ENCODE peak calls at places on chromosome X, in six cellular contexts. K is HCT116, Y is K562, U is SK-N-SH, Q is GM12878, J is HepG2. F is an unnamed sample.
A peak's percentile ranks its signal among the peaks of the same experiment; 100 is the strongest.

GRCh38 chrX:2397648-2398340 is 103.0 kb downstream of the DHRSX start:
- DNase-seq in K (peak; percentile 42), Y (no peak), U (no peak), Q (no peak), J (no peak), F (no peak)

GRCh38 chrX:10071451-10072163 is 85.2 kb upstream of the CLCN4 start:
- DNase-seq in K (no peak), Y (no peak), U (no peak), Q (no peak), J (no peak), F (no peak)

GRCh38 chrX:116289592-116289991 is 119.0 kb downstream of the AGTR2 start:
- DNase-seq in K (no peak), Y (no peak), U (no peak), Q (no peak), J (no peak), F (no peak)

GRCh38 chrX:132171478-132171877 is 43.7 kb upstream of the FRMD7 start:
- DNase-seq in K (no peak), Y (peak; percentile 6), U (no peak), Q (no peak), J (peak; percentile 33), F (no peak)

GRCh38 chrX:132480581-132481203 is 8.1 kb downstream of the MBNL3 start:
- DNase-seq in K (no peak), Y (no peak), U (no peak), Q (peak; percentile 55), J (peak; percentile 82), F (no peak)

GRCh38 chrX:130878350-130879341 is 24.4 kb downstream of the ENOX2 start:
- DNase-seq in K (peak; percentile 23), Y (no peak), U (no peak), Q (no peak), J (no peak), F (no peak)

GRCh38 chrX:124033821-124034220 is 72.3 kb downstream of the STAG2 start:
- DNase-seq in K (no peak), Y (no peak), U (no peak), Q (no peak), J (no peak), F (no peak)

GRCh38 chrX:15356444-15356843 is 21.1 kb upstream of the PIGA start:
- DNase-seq in K (no peak), Y (no peak), U (no peak), Q (no peak), J (no peak), F (no peak)

GRCh38 chrX:148601034-148601433 is 100.6 kb downstream of the AFF2 start:
- DNase-seq in K (no peak), Y (peak; percentile 17), U (no peak), Q (no peak), J (no peak), F (no peak)

GRCh38 chrX:76148753-76149152 is 24.1 kb upstream of the PBDC1 start:
- DNase-seq in K (no peak), Y (no peak), U (no peak), Q (peak; percentile 45), J (peak; percentile 17), F (no peak)

GRCh38 chrX:139738581-139738980 is 30.6 kb upstream of the MCF2 start:
- DNase-seq in K (no peak), Y (no peak), U (no peak), Q (no peak), J (no peak), F (no peak)

GRCh38 chrX:20968996-20969395 is 405.2 kb upstream of the CNKSR2 start:
- DNase-seq in K (no peak), Y (no peak), U (no peak), Q (no peak), J (no peak), F (no peak)

GRCh38 chrX:153948002-153948466 is 3.6 kb upstream of the RENBP start:
- DNase-seq in K (no peak), Y (no peak), U (no peak), Q (no peak), J (peak; percentile 45), F (no peak)

GRCh38 chrX:153945956-153946909 is 1.8 kb upstream of the RENBP start:
- DNase-seq in K (no peak), Y (no peak), U (no peak), Q (no peak), J (peak; percentile 48), F (no peak)

GRCh38 chrX:153944800-153945150 is 332 bp upstream of the RENBP start:
- DNase-seq in K (no peak), Y (no peak), U (no peak), Q (no peak), J (no peak), F (no peak)

GRCh38 chrX:153948847-153949819 is 4.7 kb upstream of the RENBP start:
- DNase-seq in K (no peak), Y (peak; percentile 25), U (no peak), Q (no peak), J (no peak), F (no peak)

GRCh38 chrX:153946910-153947769 is 2.7 kb upstream of the RENBP start:
- DNase-seq in K (peak; percentile 67), Y (peak; percentile 79), U (peak; percentile 91), Q (no peak), J (peak; percentile 75), F (no peak)
- TF ChIP-seq REST in K (no peak), Y (no peak), U (no peak), Q (no peak), J (no peak), F (no peak)

GRCh38 chrX:115284877-115285276 is 4.6 kb upstream of the LUZP4 start:
- DNase-seq in K (no peak), Y (no peak), U (no peak), Q (no peak), J (no peak), F (no peak)

DNA sequence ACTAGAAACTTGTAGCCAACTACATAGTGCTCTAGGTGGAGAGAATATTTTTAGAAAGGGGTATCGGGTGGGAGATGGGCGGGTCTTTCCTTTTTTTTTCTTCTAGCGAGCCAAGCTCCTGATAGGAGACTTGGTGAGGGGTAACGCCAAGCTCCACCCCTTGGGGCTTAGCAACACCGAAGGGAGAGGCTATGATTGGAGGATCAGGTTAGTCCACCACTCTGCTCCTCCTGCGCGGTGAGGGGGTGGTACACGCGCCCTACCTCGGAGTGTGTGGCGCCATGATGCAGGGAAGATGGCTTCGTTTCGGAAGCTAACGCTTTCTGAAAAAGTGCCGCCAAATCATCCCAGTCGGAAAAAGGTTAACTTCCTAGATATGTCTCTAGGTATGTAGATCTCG is at the start of gene LUZP4:
- DNase-seq in K (no peak), Y (peak; percentile 19), U (no peak), Q (no peak), J (no peak), F (no peak)
- H3K27me3 ChIP-seq in K (no peaks in the 10 kb centered on the region), Y (peaks cover 6% of the 10 kb centered on the region), U (no peaks in the 10 kb centered on the region), Q (no peaks in the 10 kb centered on the region), J (no peaks in the 10 kb centered on the region), F (no peaks in the 10 kb centered on the region)

DNA sequence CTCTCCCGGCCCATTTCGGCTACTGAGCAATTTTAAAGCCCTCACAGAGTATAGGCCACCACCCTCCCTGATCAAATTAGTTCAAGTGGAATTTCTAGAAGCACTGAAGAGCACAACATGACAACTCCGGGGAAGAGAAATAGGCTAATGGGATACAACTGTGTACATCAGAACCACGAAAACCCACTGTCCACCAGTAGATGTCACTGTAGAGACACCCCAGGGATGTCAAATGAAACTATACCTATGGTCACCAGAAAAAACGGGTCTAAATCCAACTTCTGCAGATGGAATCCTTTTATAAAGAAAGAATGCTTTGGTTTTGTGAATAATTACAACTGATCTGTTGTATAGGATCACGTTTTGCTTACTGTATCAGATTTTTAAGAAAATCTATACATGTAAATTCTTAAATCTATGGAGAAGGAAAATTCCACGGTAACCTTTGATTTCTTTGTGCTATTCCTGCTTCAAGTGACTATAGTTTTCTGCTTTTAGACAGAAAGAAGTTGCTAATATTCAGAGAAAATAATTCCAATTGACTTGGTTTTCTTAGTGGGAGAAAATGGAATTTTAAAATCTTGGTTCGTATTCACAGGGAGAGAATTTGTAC is 29.5 kb upstream of the MAP3K15 start:
- DNase-seq in K (peak; percentile 16), Y (peak; percentile 47), U (peak; percentile 76), Q (no peak), J (peak; percentile 34), F (peak; percentile 32)
- TF ChIP-seq SIN3A in K (no peak), Y (no peak), U (no peak), Q (no peak), J (no peak), F (no peak)

GRCh38 chrX:17697191-17697590 is 40.1 kb upstream of the SCML1 start:
- DNase-seq in K (no peak), Y (no peak), U (no peak), Q (no peak), J (peak; percentile 56), F (no peak)
- TF ChIP-seq REST in K (no peak), Y (no peak), U (no peak), Q (no peak), J (no peak), F (no peak)

DNA sequence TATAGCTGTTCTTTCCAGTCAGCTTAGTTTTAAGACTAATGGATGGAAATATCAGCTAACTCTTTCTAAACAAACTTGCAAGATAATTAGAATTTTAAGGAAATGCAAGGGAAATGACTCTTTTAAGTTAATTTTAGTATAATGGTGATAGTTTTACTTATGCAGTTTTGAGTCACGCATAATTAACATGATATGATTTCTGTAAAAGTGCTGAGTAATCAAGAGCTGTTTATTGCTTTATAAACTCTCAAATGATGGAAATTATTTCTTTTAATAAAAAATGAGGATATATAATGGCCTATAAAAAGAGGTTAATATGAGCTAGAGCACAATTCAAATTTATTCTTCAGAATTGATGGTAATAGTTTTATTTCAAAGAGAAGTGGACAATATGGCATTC is 385.9 kb downstream of the GLUD2 start:
- DNase-seq in K (no peak), Y (no peak), U (no peak), Q (no peak), J (no peak), F (no peak)
- H3K27me3 ChIP-seq in K (no peaks in the 10 kb centered on the region), Y (no peaks in the 10 kb centered on the region), U (no peaks in the 10 kb centered on the region), Q (no peaks in the 10 kb centered on the region), J (no peaks in the 10 kb centered on the region), F (no peaks in the 10 kb centered on the region)

GRCh38 chrX:97527725-97528124 is 644.0 kb downstream of the RPA4 start:
- DNase-seq in K (no peak), Y (no peak), U (no peak), Q (no peak), J (no peak), F (no peak)

GRCh38 chrX:97531824-97532223 is 648.1 kb downstream of the RPA4 start:
- DNase-seq in K (no peak), Y (no peak), U (no peak), Q (no peak), J (no peak), F (no peak)

GRCh38 chrX:97525981-97526380 is 642.3 kb downstream of the RPA4 start:
- DNase-seq in K (no peak), Y (no peak), U (no peak), Q (no peak), J (no peak), F (no peak)

GRCh38 chrX:97524997-97525396 is 641.3 kb downstream of the RPA4 start:
- DNase-seq in K (no peak), Y (no peak), U (no peak), Q (no peak), J (no peak), F (no peak)

GRCh38 chrX:97529801-97530200 is 646.1 kb downstream of the RPA4 start:
- DNase-seq in K (no peak), Y (no peak), U (no peak), Q (no peak), J (no peak), F (no peak)
- TF ChIP-seq SIN3A in K (no peak), Y (no peak), U (no peak), Q (no peak), J (no peak), F (no peak)